ENCODE peak calls at places on chromosomes 6 and 20, in nine cellular contexts. P is right lobe of liver, J is IMR-90, D is A549, L is ovary, X is Peyer's patch, O is heart left ventricle, B is lower leg skin, U is body of pancreas. N is an unnamed sample.

GRCh38 chr20:38897267-38897666 is 28.9 kb upstream of the FAM83D start:
- DNase-seq in O (no peak), L (no peak), B (no peak), U (no peak), P (no peak), D (no peak), X (no peak), J (no peak), N (no peak)

GRCh38 chr20:33789109-33789857 is 21.9 kb upstream of the CHMP4B start:
- DNase-seq in P (peak; percentile 55), U (peak; percentile 56), D (peak; percentile 96), O (peak; percentile 43), B (no peak), L (no peak), J (peak; percentile 96), X (peak; percentile 95), N (peak; percentile 94)

GRCh38 chr6:154980273-154981070 is 14.6 kb upstream of the TIAM2 start:
- DNase-seq in B (no peak), U (no peak), L (no peak), X (no peak), O (no peak), P (no peak), D (no peak), J (no peak), N (no peak)

GRCh38 chr6:169575365-169575764 is 126.5 kb downstream of the WDR27 start:
- DNase-seq in O (no peak), D (no peak), B (peak; percentile 43), L (no peak), U (no peak), X (no peak), J (no peak), P (no peak), N (no peak)

GRCh38 chr20:11469795-11470495 is 447.7 kb upstream of the BTBD3 start:
- DNase-seq in O (no peak), U (no peak), D (no peak), J (no peak), B (no peak), P (no peak), X (no peak), L (no peak), N (no peak)

GRCh38 chr20:57458400-57459160 is 66.4 kb downstream of the CTCFL start:
- DNase-seq in D (no peak), B (no peak), P (no peak), L (no peak), O (no peak), X (no peak), U (peak; percentile 30), J (no peak), N (peak; percentile 26)

GRCh38 chr6:9614778-9615177 is 800.1 kb downstream of the TFAP2A start:
- DNase-seq in O (no peak), J (no peak), D (no peak), U (no peak), P (no peak), L (no peak), X (no peak), B (no peak), N (no peak)

GRCh38 chr6:167907837-167908681 is 81.3 kb downstream of the AFDN start:
- DNase-seq in U (peak; percentile 53), J (peak; percentile 28), L (no peak), X (no peak), P (no peak), O (no peak), B (no peak), D (peak; percentile 37), N (no peak)

GRCh38 chr6:106547961-106548453 is 81.3 kb downstream of the RTN4IP1 start:
- DNase-seq in J (peak; percentile 85), B (no peak), L (peak; percentile 49), O (no peak), P (no peak), D (no peak), X (no peak), U (peak; percentile 15), N (no peak)

GRCh38 chr20:63441136-63441776 is 31.2 kb downstream of the KCNQ2 start:
- DNase-seq in B (no peak), P (no peak), X (no peak), J (no peak), O (no peak), D (no peak), U (no peak), L (no peak), N (no peak)

GRCh38 chr6:132253906-132254305 is 147.4 kb downstream of the MOXD1 start:
- DNase-seq in D (no peak), P (no peak), U (no peak), L (no peak), X (no peak), J (no peak), O (no peak), B (no peak), N (no peak)

GRCh38 chr20:20814685-20815084 is 102.2 kb upstream of the RALGAPA2 start:
- DNase-seq in P (no peak), B (no peak), J (no peak), X (no peak), L (no peak), U (no peak), O (no peak), D (peak; percentile 12), N (no peak)

GRCh38 chr20:47125553-47126373 is 230.7 kb downstream of the ZMYND8 start:
- DNase-seq in B (peak; percentile 84), U (no peak), D (no peak), P (no peak), J (no peak), L (no peak), X (no peak), O (peak; percentile 41), N (peak; percentile 18)

GRCh38 chr20:49310695-49311094 is 32.8 kb upstream of the ZNFX1 start:
- DNase-seq in L (no peak), X (no peak), J (peak; percentile 19), B (no peak), D (no peak), O (no peak), U (no peak), P (no peak), N (no peak)

GRCh38 chr6:15441215-15441868 is 195.5 kb downstream of the JARID2 start:
- DNase-seq in P (no peak), X (peak; percentile 65), B (no peak), D (peak; percentile 40), O (no peak), U (peak; percentile 52), L (peak; percentile 59), J (peak; percentile 78), N (peak; percentile 50)

GRCh38 chr6:159691133-159691962 is 1.7 kb downstream of the SOD2 start:
- DNase-seq in B (no peak), D (peak; percentile 84), P (no peak), O (no peak), L (no peak), J (peak; percentile 92), U (no peak), X (no peak), N (no peak)

GRCh38 chr6:159688977-159689376 is 4.1 kb downstream of the SOD2 start:
- DNase-seq in J (no peak), P (peak; percentile 66), U (no peak), B (no peak), X (no peak), O (no peak), L (no peak), D (no peak), N (no peak)

GRCh38 chr6:159683722-159684304 is 9.2 kb downstream of the SOD2 start:
- DNase-seq in X (no peak), B (no peak), O (no peak), P (no peak), D (no peak), U (no peak), L (no peak), J (no peak), N (no peak)

GRCh38 chr6:159682265-159682664 is 10.8 kb downstream of the SOD2 start:
- DNase-seq in P (no peak), U (no peak), D (no peak), X (no peak), J (peak; percentile 74), L (no peak), B (no peak), O (no peak), N (no peak)

GRCh38 chr6:159686697-159687096 is 6.3 kb downstream of the SOD2 start:
- DNase-seq in L (no peak), D (no peak), J (no peak), B (no peak), U (no peak), P (no peak), O (no peak), X (no peak), N (no peak)
- TF ChIP-seq POLR2A in L (no peak), D (no peak), J (no peak), B (no peak), U (no peak), P (peak; percentile 44), O (no peak), X (no peak), N (no peak)

GRCh38 chr6:47134476-47135189 is 92.5 kb upstream of the ADGRF1 start:
- DNase-seq in U (no peak), J (peak; percentile 96), P (no peak), D (peak; percentile 94), L (no peak), X (no peak), O (no peak), B (no peak), N (no peak)
- H3K4me3 ChIP-seq in U (no peak overlapping the region), J (no peak overlapping the region), P (no peak overlapping the region), D (no peak overlapping the region), L (no peak overlapping the region), X (no peak overlapping the region), O (no peak overlapping the region), B (no peak overlapping the region), N (no peak overlapping the region)

GRCh38 chr6:28281288-28282064 is at the start of gene PGBD1:
- DNase-seq in B (peak; percentile 92), P (peak; percentile 75), X (peak; percentile 72), U (peak; percentile 73), J (peak; percentile 77), L (peak; percentile 45), D (peak; percentile 83), O (peak; percentile 88), N (peak; percentile 60)
- TF ChIP-seq POLR2A in B (no peak), P (peak; percentile 48), X (no peak), U (no peak), J (peak; percentile 52), L (no peak), D (peak; percentile 46), O (peak; percentile 47), N (no peak)

GRCh38 chr6:159071843-159072769 is 27.3 kb upstream of the TAGAP start:
- DNase-seq in X (no peak), O (no peak), P (no peak), U (no peak), B (peak; percentile 3), J (no peak), D (no peak), L (no peak), N (no peak)

GRCh38 chr6:159074866-159075265 is 30.1 kb upstream of the TAGAP start:
- DNase-seq in L (no peak), D (no peak), B (peak; percentile 3), O (no peak), J (no peak), P (no peak), U (no peak), X (no peak), N (no peak)

GRCh38 chr6:159077123-159077522 is 32.3 kb upstream of the TAGAP start:
- DNase-seq in D (no peak), L (no peak), B (no peak), J (no peak), U (no peak), P (no peak), O (no peak), X (no peak), N (no peak)

GRCh38 chr6:159075506-159076100 is 30.8 kb upstream of the TAGAP start:
- DNase-seq in O (peak; percentile 58), B (peak; percentile 52), P (peak; percentile 37), L (no peak), J (no peak), X (no peak), D (no peak), U (peak; percentile 22), N (peak; percentile 88)

GRCh38 chr6:159074120-159074684 is 29.4 kb upstream of the TAGAP start:
- DNase-seq in P (no peak), D (peak; percentile 51), L (no peak), B (peak; percentile 12), J (peak; percentile 46), X (no peak), O (no peak), U (peak; percentile 39), N (no peak)
- H3K4me3 ChIP-seq in P (peak overlapping the region; percentile 30), D (peak overlapping the region; percentile 31), L (no peak overlapping the region), B (no peak overlapping the region), J (no peak overlapping the region), X (no peak overlapping the region), O (no peak overlapping the region), U (no peak overlapping the region), N (no peak overlapping the region)